ENCODE peak calls at places on chromosomes 3 and 15, in eight cellular contexts. One of them, this sample, is unnamed.

GRCh38 chr3:25182794-25183193 is 245.3 kb upstream of the RARB start:
- DNase-seq in tibial artery: no peak
- DNase-seq in cardiac fibroblast: no peak
- DNase-seq in AG04450: no peak
- DNase-seq in HCT116: no peak
- DNase-seq in BE2C: no peak
- DNase-seq in CD8-positive, alpha-beta T cell: no peak
- DNase-seq in IMR-90: no peak
- DNase-seq in this sample: no peak

GRCh38 chr15:89372069-89373033 is 37.7 kb upstream of the POLG start:
- DNase-seq in HCT116: no peak
- DNase-seq in BE2C: no peak
- DNase-seq in AG04450: no peak
- DNase-seq in tibial artery: no peak
- DNase-seq in CD8-positive, alpha-beta T cell: no peak
- DNase-seq in IMR-90: no peak
- DNase-seq in cardiac fibroblast: no peak
- DNase-seq in this sample: no peak

GRCh38 chr3:4395448-4395847 is 71.6 kb downstream of the SUMF1 start:
- DNase-seq in IMR-90: peak
- DNase-seq in tibial artery: no peak
- DNase-seq in HCT116: no peak
- DNase-seq in cardiac fibroblast: peak
- DNase-seq in BE2C: no peak
- DNase-seq in CD8-positive, alpha-beta T cell: no peak
- DNase-seq in AG04450: no peak
- DNase-seq in this sample: no peak

GRCh38 chr3:133930341-133930933 is 34.8 kb upstream of the RAB6B start:
- DNase-seq in cardiac fibroblast: peak
- DNase-seq in IMR-90: peak
- DNase-seq in CD8-positive, alpha-beta T cell: no peak
- DNase-seq in tibial artery: no peak
- DNase-seq in BE2C: peak
- DNase-seq in HCT116: peak
- DNase-seq in AG04450: no peak
- DNase-seq in this sample: peak

GRCh38 chr3:126677862-126678549 is 23.1 kb upstream of the TXNRD3 start:
- DNase-seq in CD8-positive, alpha-beta T cell: no peak
- DNase-seq in IMR-90: no peak
- DNase-seq in tibial artery: no peak
- DNase-seq in HCT116: no peak
- DNase-seq in BE2C: no peak
- DNase-seq in AG04450: no peak
- DNase-seq in cardiac fibroblast: no peak
- DNase-seq in this sample: no peak

GRCh38 chr15:27538325-27538724 is 560.8 kb downstream of the OCA2 start:
- DNase-seq in HCT116: no peak
- DNase-seq in AG04450: no peak
- DNase-seq in BE2C: no peak
- DNase-seq in cardiac fibroblast: no peak
- DNase-seq in IMR-90: no peak
- DNase-seq in CD8-positive, alpha-beta T cell: no peak
- DNase-seq in tibial artery: no peak
- DNase-seq in this sample: no peak

GRCh38 chr15:52097176-52097575 is 15.4 kb downstream of the BCL2L10 start:
- DNase-seq in BE2C: no peak
- DNase-seq in AG04450: no peak
- DNase-seq in HCT116: no peak
- DNase-seq in cardiac fibroblast: peak
- DNase-seq in CD8-positive, alpha-beta T cell: no peak
- DNase-seq in IMR-90: no peak
- DNase-seq in tibial artery: no peak
- DNase-seq in this sample: peak

GRCh38 chr15:21261396-21261964 is 178.8 kb downstream of the POTEB3 start:
- DNase-seq in BE2C: no peak
- DNase-seq in CD8-positive, alpha-beta T cell: peak
- DNase-seq in HCT116: no peak
- DNase-seq in AG04450: no peak
- DNase-seq in tibial artery: no peak
- DNase-seq in cardiac fibroblast: no peak
- DNase-seq in IMR-90: no peak
- DNase-seq in this sample: no peak

GRCh38 chr3:186643493-186643892 is 3.3 kb downstream of the FETUB start:
- DNase-seq in cardiac fibroblast: no peak
- DNase-seq in BE2C: no peak
- DNase-seq in IMR-90: no peak
- DNase-seq in CD8-positive, alpha-beta T cell: no peak
- DNase-seq in AG04450: no peak
- DNase-seq in HCT116: no peak
- DNase-seq in tibial artery: no peak
- DNase-seq in this sample: no peak

GRCh38 chr15:39856357-39856756 is 63.7 kb downstream of the GPR176 start:
- DNase-seq in cardiac fibroblast: no peak
- DNase-seq in CD8-positive, alpha-beta T cell: no peak
- DNase-seq in IMR-90: no peak
- DNase-seq in AG04450: no peak
- DNase-seq in HCT116: no peak
- DNase-seq in tibial artery: no peak
- DNase-seq in BE2C: no peak
- DNase-seq in this sample: no peak

GRCh38 chr3:55483196-55484095 is 3.7 kb downstream of the WNT5A start:
- DNase-seq in CD8-positive, alpha-beta T cell: no peak
- DNase-seq in tibial artery: no peak
- DNase-seq in IMR-90: no peak
- DNase-seq in HCT116: no peak
- DNase-seq in AG04450: no peak
- DNase-seq in cardiac fibroblast: no peak
- DNase-seq in BE2C: no peak
- DNase-seq in this sample: no peak

GRCh38 chr3:55484191-55484644 is 2.9 kb downstream of the WNT5A start:
- DNase-seq in BE2C: no peak
- DNase-seq in HCT116: no peak
- DNase-seq in tibial artery: no peak
- DNase-seq in IMR-90: no peak
- DNase-seq in cardiac fibroblast: no peak
- DNase-seq in AG04450: no peak
- DNase-seq in CD8-positive, alpha-beta T cell: no peak
- DNase-seq in this sample: peak

GRCh38 chr3:55482496-55483195 is 4.5 kb downstream of the WNT5A start:
- DNase-seq in BE2C: no peak
- DNase-seq in AG04450: no peak
- DNase-seq in IMR-90: peak
- DNase-seq in CD8-positive, alpha-beta T cell: no peak
- DNase-seq in tibial artery: no peak
- DNase-seq in cardiac fibroblast: no peak
- DNase-seq in HCT116: no peak
- DNase-seq in this sample: peak

GRCh38 chr3:55481918-55482495 is 5.1 kb downstream of the WNT5A start:
- DNase-seq in cardiac fibroblast: peak
- DNase-seq in HCT116: no peak
- DNase-seq in BE2C: no peak
- DNase-seq in tibial artery: no peak
- DNase-seq in AG04450: no peak
- DNase-seq in CD8-positive, alpha-beta T cell: no peak
- DNase-seq in IMR-90: peak
- DNase-seq in this sample: peak

GRCh38 chr3:55481067-55481917 is 5.8 kb downstream of the WNT5A start:
- DNase-seq in HCT116: no peak
- DNase-seq in cardiac fibroblast: peak
- DNase-seq in BE2C: no peak
- DNase-seq in AG04450: no peak
- DNase-seq in CD8-positive, alpha-beta T cell: no peak
- DNase-seq in tibial artery: no peak
- DNase-seq in IMR-90: peak
- DNase-seq in this sample: peak
- H3K4me3 ChIP-seq in HCT116: no peak
- H3K4me3 ChIP-seq in cardiac fibroblast: peak
- H3K4me3 ChIP-seq in BE2C: no peak
- H3K4me3 ChIP-seq in AG04450: peak
- H3K4me3 ChIP-seq in CD8-positive, alpha-beta T cell: no peak
- H3K4me3 ChIP-seq in tibial artery: peak
- H3K4me3 ChIP-seq in IMR-90: peak
- H3K4me3 ChIP-seq in this sample: peak

GRCh38 chr3:160444411-160444810 is 5.2 kb downstream of the TRIM59 start:
- DNase-seq in HCT116: no peak
- DNase-seq in AG04450: no peak
- DNase-seq in IMR-90: no peak
- DNase-seq in tibial artery: no peak
- DNase-seq in cardiac fibroblast: no peak
- DNase-seq in BE2C: no peak
- DNase-seq in CD8-positive, alpha-beta T cell: no peak
- DNase-seq in this sample: no peak

GRCh38 chr3:160447544-160447943 is 2.0 kb downstream of the TRIM59 start:
- DNase-seq in IMR-90: peak
- DNase-seq in CD8-positive, alpha-beta T cell: no peak
- DNase-seq in BE2C: no peak
- DNase-seq in HCT116: no peak
- DNase-seq in AG04450: no peak
- DNase-seq in tibial artery: no peak
- DNase-seq in cardiac fibroblast: peak
- DNase-seq in this sample: peak

GRCh38 chr3:160448845-160449659 is 534 bp downstream of the TRIM59 start:
- DNase-seq in HCT116: no peak
- DNase-seq in BE2C: no peak
- DNase-seq in tibial artery: no peak
- DNase-seq in IMR-90: peak
- DNase-seq in cardiac fibroblast: peak
- DNase-seq in CD8-positive, alpha-beta T cell: no peak
- DNase-seq in AG04450: no peak
- DNase-seq in this sample: peak

GRCh38 chr3:160445854-160446253 is 3.7 kb downstream of the TRIM59 start:
- DNase-seq in IMR-90: no peak
- DNase-seq in AG04450: no peak
- DNase-seq in CD8-positive, alpha-beta T cell: no peak
- DNase-seq in cardiac fibroblast: no peak
- DNase-seq in BE2C: no peak
- DNase-seq in tibial artery: no peak
- DNase-seq in HCT116: no peak
- DNase-seq in this sample: no peak

DNA sequence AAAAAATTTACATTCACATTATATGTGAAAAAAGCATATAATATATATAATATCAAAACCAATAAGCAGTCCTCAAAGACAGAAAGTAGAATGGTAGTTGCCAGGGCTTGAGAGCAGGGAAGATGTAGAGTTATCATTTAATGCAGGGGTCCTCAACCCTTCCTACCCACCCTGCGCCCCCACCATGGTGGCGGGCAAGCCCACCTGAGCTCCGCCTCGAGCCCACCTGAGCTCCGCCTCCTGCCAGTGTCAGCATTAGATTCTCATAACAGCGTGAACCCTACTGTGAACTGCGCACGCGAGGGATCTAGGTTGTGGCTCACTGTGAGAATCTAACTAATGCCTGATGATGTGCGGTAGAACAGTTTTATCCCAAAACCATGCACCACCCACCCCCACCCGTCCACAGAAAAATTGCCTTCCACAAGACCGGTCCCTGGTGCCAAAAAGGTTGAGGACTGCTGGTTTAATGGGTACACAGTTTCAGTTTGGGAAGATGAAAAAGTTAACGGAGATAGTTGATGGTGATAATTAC is 3.0 kb downstream of the TRIM59 start:
- DNase-seq in AG04450: no peak
- DNase-seq in BE2C: no peak
- DNase-seq in HCT116: no peak
- DNase-seq in CD8-positive, alpha-beta T cell: no peak
- DNase-seq in IMR-90: no peak
- DNase-seq in tibial artery: no peak
- DNase-seq in cardiac fibroblast: no peak
- DNase-seq in this sample: no peak
- H3K4me3 ChIP-seq in AG04450: peak
- H3K4me3 ChIP-seq in BE2C: no peak
- H3K4me3 ChIP-seq in HCT116: no peak
- H3K4me3 ChIP-seq in CD8-positive, alpha-beta T cell: no peak
- H3K4me3 ChIP-seq in IMR-90: no peak
- H3K4me3 ChIP-seq in tibial artery: no peak
- H3K4me3 ChIP-seq in cardiac fibroblast: no peak
- H3K4me3 ChIP-seq in this sample: peak

GRCh38 chr3:82354181-82354696 is 592.8 kb upstream of the GBE1 start:
- DNase-seq in CD8-positive, alpha-beta T cell: no peak
- DNase-seq in BE2C: no peak
- DNase-seq in tibial artery: no peak
- DNase-seq in HCT116: no peak
- DNase-seq in cardiac fibroblast: no peak
- DNase-seq in AG04450: no peak
- DNase-seq in IMR-90: no peak
- DNase-seq in this sample: no peak

GRCh38 chr3:82355228-82355627 is 593.8 kb upstream of the GBE1 start:
- DNase-seq in IMR-90: no peak
- DNase-seq in AG04450: no peak
- DNase-seq in CD8-positive, alpha-beta T cell: no peak
- DNase-seq in BE2C: no peak
- DNase-seq in HCT116: no peak
- DNase-seq in tibial artery: no peak
- DNase-seq in cardiac fibroblast: no peak
- DNase-seq in this sample: no peak

GRCh38 chr3:82347585-82347984 is 586.1 kb upstream of the GBE1 start:
- DNase-seq in HCT116: no peak
- DNase-seq in tibial artery: no peak
- DNase-seq in AG04450: no peak
- DNase-seq in CD8-positive, alpha-beta T cell: no peak
- DNase-seq in BE2C: no peak
- DNase-seq in IMR-90: no peak
- DNase-seq in cardiac fibroblast: no peak
- DNase-seq in this sample: no peak

GRCh38 chr3:82353281-82354171 is 592.1 kb upstream of the GBE1 start:
- DNase-seq in cardiac fibroblast: no peak
- DNase-seq in tibial artery: no peak
- DNase-seq in HCT116: no peak
- DNase-seq in BE2C: no peak
- DNase-seq in CD8-positive, alpha-beta T cell: no peak
- DNase-seq in IMR-90: no peak
- DNase-seq in AG04450: no peak
- DNase-seq in this sample: peak
- H3K4me3 ChIP-seq in cardiac fibroblast: no peak
- H3K4me3 ChIP-seq in tibial artery: no peak
- H3K4me3 ChIP-seq in HCT116: no peak
- H3K4me3 ChIP-seq in BE2C: no peak
- H3K4me3 ChIP-seq in CD8-positive, alpha-beta T cell: no peak
- H3K4me3 ChIP-seq in IMR-90: no peak
- H3K4me3 ChIP-seq in AG04450: no peak
- H3K4me3 ChIP-seq in this sample: no peak

GRCh38 chr3:184277366-184277765 is 1.5 kb downstream of the ECE2 start:
- DNase-seq in CD8-positive, alpha-beta T cell: no peak
- DNase-seq in BE2C: no peak
- DNase-seq in IMR-90: no peak
- DNase-seq in AG04450: no peak
- DNase-seq in tibial artery: no peak
- DNase-seq in cardiac fibroblast: no peak
- DNase-seq in HCT116: no peak
- DNase-seq in this sample: no peak

GRCh38 chr3:184272269-184272668 is 3.6 kb upstream of the ECE2 start:
- DNase-seq in HCT116: no peak
- DNase-seq in BE2C: no peak
- DNase-seq in cardiac fibroblast: no peak
- DNase-seq in IMR-90: no peak
- DNase-seq in CD8-positive, alpha-beta T cell: no peak
- DNase-seq in AG04450: no peak
- DNase-seq in tibial artery: no peak
- DNase-seq in this sample: no peak

GRCh38 chr3:184275961-184276910 is at the start of gene ECE2:
- DNase-seq in cardiac fibroblast: no peak
- DNase-seq in HCT116: no peak
- DNase-seq in tibial artery: no peak
- DNase-seq in AG04450: no peak
- DNase-seq in BE2C: no peak
- DNase-seq in CD8-positive, alpha-beta T cell: no peak
- DNase-seq in IMR-90: no peak
- DNase-seq in this sample: peak

GRCh38 chr3:184275302-184275701 is 520 bp upstream of the ECE2 start:
- DNase-seq in BE2C: no peak
- DNase-seq in CD8-positive, alpha-beta T cell: no peak
- DNase-seq in AG04450: no peak
- DNase-seq in cardiac fibroblast: no peak
- DNase-seq in HCT116: no peak
- DNase-seq in tibial artery: no peak
- DNase-seq in IMR-90: no peak
- DNase-seq in this sample: no peak
- H3K4me3 ChIP-seq in BE2C: peak
- H3K4me3 ChIP-seq in CD8-positive, alpha-beta T cell: no peak
- H3K4me3 ChIP-seq in AG04450: no peak
- H3K4me3 ChIP-seq in cardiac fibroblast: no peak
- H3K4me3 ChIP-seq in HCT116: no peak
- H3K4me3 ChIP-seq in tibial artery: no peak
- H3K4me3 ChIP-seq in IMR-90: no peak
- H3K4me3 ChIP-seq in this sample: no peak